ENCODE peak calls at places on chromosomes 2 and 18, in seven cellular contexts. T is NCI-H1092 treated with DMSO at 0.1 percent for 48 hours; B is SJSA1; A is hepatic stellate cell; U is stimulated activated CD4-positive, alpha-beta T cell treated with anti-CD3 and anti-CD28 coated beads, Interleukin-2, amount 100 ng/mL, for 48 hours; Q is AG20443; K is left lobe of liver. C is an unnamed sample.

GRCh38 chr2:67626656-67627055 is 229.5 kb downstream of the ETAA1 start:
- DNase-seq in T (no peak), K (no peak), Q (peak), A (no peak), B (peak), U (no peak), C (no peak)

GRCh38 chr2:101205521-101205998 is 47.1 kb upstream of the CNOT11 start:
- DNase-seq in A (peak), U (peak), Q (peak), B (peak), K (peak), T (peak), C (peak)

GRCh38 chr2:223768179-223768578 is 69.2 kb downstream of the AP1S3 start:
- DNase-seq in B (no peak), Q (no peak), U (no peak), T (no peak), K (no peak), A (no peak), C (no peak)

GRCh38 chr18:52394602-52395001 is 54.6 kb downstream of the DCC start:
- DNase-seq in Q (no peak), B (no peak), A (no peak), U (no peak), K (no peak), T (no peak), C (no peak)

GRCh38 chr18:9741821-9742541 is 33.9 kb downstream of the RAB31 start:
- DNase-seq in A (peak), Q (peak), K (no peak), B (peak), T (no peak), U (no peak), C (no peak)

GRCh38 chr2:139055165-139055564 is 275.0 kb upstream of the NXPH2 start:
- DNase-seq in B (no peak), A (no peak), Q (no peak), K (no peak), U (no peak), T (no peak), C (no peak)

GRCh38 chr2:177429688-177430325 is 37.2 kb downstream of the AGPS start:
- DNase-seq in U (no peak), Q (peak), B (peak), A (peak), T (no peak), K (no peak), C (no peak)

GRCh38 chr18:55054591-55054990 is 95.3 kb upstream of the CCDC68 start:
- DNase-seq in Q (peak), A (no peak), T (no peak), B (no peak), U (no peak), K (no peak), C (peak)

GRCh38 chr2:235936493-235936892 is 231.7 kb downstream of the GBX2 start:
- DNase-seq in Q (no peak), K (no peak), T (no peak), B (no peak), U (no peak), A (no peak), C (no peak)

GRCh38 chr2:177172034-177172880 is 40.3 kb upstream of the HNRNPA3 start:
- DNase-seq in A (peak), B (peak), Q (peak), T (no peak), K (no peak), U (no peak), C (no peak)

GRCh38 chr18:78927616-78928015 is 52.0 kb upstream of the SALL3 start:
- DNase-seq in K (no peak), T (no peak), B (no peak), U (no peak), Q (no peak), A (no peak), C (no peak)

GRCh38 chr2:233448565-233448964 is 94.3 kb downstream of the DGKD start:
- DNase-seq in K (no peak), A (no peak), T (no peak), Q (no peak), U (no peak), B (no peak), C (no peak)

GRCh38 chr2:70371753-70372152 is 69.9 kb upstream of the FAM136A start:
- DNase-seq in A (peak), K (no peak), Q (peak), B (no peak), U (no peak), T (no peak), C (no peak)

GRCh38 chr2:105537466-105537865 is 138.6 kb upstream of the FHL2 start:
- DNase-seq in Q (peak), K (no peak), B (no peak), T (no peak), U (no peak), A (no peak), C (no peak)

GRCh38 chr2:168365094-168365621 is 90.9 kb upstream of the CERS6 start:
- DNase-seq in U (no peak), T (no peak), Q (no peak), K (no peak), B (no peak), A (no peak), C (no peak)

GRCh38 chr2:158740591-158740990 is 54.5 kb upstream of the DAPL1 start:
- DNase-seq in T (no peak), A (no peak), Q (no peak), B (no peak), K (no peak), U (no peak), C (no peak)

GRCh38 chr2:67346718-67347407 is 50.3 kb upstream of the ETAA1 start:
- DNase-seq in K (no peak), T (no peak), B (peak), U (no peak), A (no peak), Q (no peak), C (no peak)

GRCh38 chr2:58923869-58924268 is 682.7 kb upstream of the FANCL start:
- DNase-seq in A (no peak), Q (peak), K (no peak), T (no peak), U (no peak), B (peak), C (no peak)

GRCh38 chr18:33201509-33201926 is 239.0 kb downstream of the CCDC178 start:
- DNase-seq in T (peak), U (no peak), K (no peak), Q (no peak), B (peak), A (no peak), C (peak)

GRCh38 chr2:45168731-45169338 is 159.6 kb upstream of the SIX2 start:
- DNase-seq in K (no peak), T (peak), A (no peak), B (peak), U (no peak), Q (peak), C (no peak)

GRCh38 chr2:33208400-33208799 is 261.6 kb downstream of the LTBP1 start:
- DNase-seq in B (no peak), A (no peak), U (no peak), Q (no peak), K (no peak), T (no peak), C (no peak)

GRCh38 chr2:20235655-20236302 is 10.8 kb upstream of the SDC1 start:
- DNase-seq in K (no peak), B (no peak), T (no peak), A (no peak), Q (no peak), U (no peak), C (no peak)

GRCh38 chr2:234249873-234250272 is 199.4 kb downstream of the SPP2 start:
- DNase-seq in A (peak), B (peak), T (no peak), K (no peak), Q (peak), U (no peak), C (no peak)

GRCh38 chr2:30230855-30231725 is at the start of gene LBH:
- DNase-seq in U (peak), A (peak), T (peak), K (peak), Q (peak), B (peak), C (peak)

GRCh38 chr2:38115216-38116012 is 39.5 kb upstream of the CYP1B1 start:
- DNase-seq in U (peak), K (peak), A (peak), Q (peak), B (peak), T (peak), C (no peak)

GRCh38 chr2:33765122-33765521 is 166.0 kb upstream of the FAM98A start:
- DNase-seq in T (no peak), B (no peak), A (no peak), U (no peak), K (no peak), Q (no peak), C (peak)

GRCh38 chr2:205662389-205662965 is 19.8 kb upstream of the NRP2 start:
- DNase-seq in K (no peak), B (no peak), Q (no peak), U (no peak), A (no peak), T (no peak), C (no peak)

GRCh38 chr2:230706966-230707365 is 5.7 kb upstream of the CAB39 start:
- DNase-seq in A (no peak), U (no peak), B (no peak), T (no peak), Q (no peak), K (no peak), C (no peak)

GRCh38 chr2:155315768-155316167 is 617.3 kb downstream of the KCNJ3 start:
- DNase-seq in A (no peak), Q (no peak), U (no peak), K (peak), B (no peak), T (no peak), C (no peak)

GRCh38 chr2:25173719-25174118 is 5.3 kb upstream of the POMC start:
- DNase-seq in A (no peak), T (no peak), U (no peak), B (no peak), K (no peak), Q (no peak), C (no peak)

GRCh38 chr2:200225943-200226342 is 80.5 kb upstream of the SPATS2L start:
- DNase-seq in T (no peak), U (no peak), A (no peak), Q (peak), K (no peak), B (no peak), C (no peak)

GRCh38 chr2:202036601-202037037 is 3.0 kb downstream of the FZD7 start:
- DNase-seq in B (no peak), T (no peak), U (no peak), K (no peak), Q (no peak), A (no peak), C (no peak)

GRCh38 chr2:118847447-118848172 is at the start of gene EN1:
- DNase-seq in Q (peak), T (no peak), K (no peak), B (peak), U (no peak), A (no peak), C (no peak)

GRCh38 chr2:202001826-202002225 is 31.8 kb upstream of the FZD7 start:
- DNase-seq in A (no peak), T (no peak), B (no peak), U (no peak), Q (no peak), K (no peak), C (no peak)

GRCh38 chr2:73177645-73178255 is 24.6 kb upstream of the NOTO start:
- DNase-seq in K (no peak), B (no peak), T (no peak), U (no peak), Q (peak), A (no peak), C (no peak)

GRCh38 chr2:54206596-54206995 is 49.4 kb downstream of the TSPYL6 start:
- DNase-seq in T (peak), A (peak), Q (peak), B (peak), K (no peak), U (no peak), C (no peak)

GRCh38 chr2:127584047-127584446 is 48.6 kb downstream of the MYO7B start:
- DNase-seq in K (peak), A (no peak), U (no peak), T (no peak), Q (no peak), B (no peak), C (no peak)

C was measured in hippocampal formation.